ENCODE peak calls at places on chromosomes 12 and 14, in six cellular contexts. H is AG09309, O is cardiac fibroblast, E is left lung, F is keratinocyte, U is cardiac muscle cell. I is an unnamed sample.

GRCh38 chr14:94476018-94476417 is at the start of gene SERPINA9:
- DNase-seq in H (no peak), O (no peak), E (no peak), F (no peak), U (no peak), I (no peak)

GRCh38 chr12:49744363-49744885 is 3.1 kb downstream of the TMBIM6 start:
- DNase-seq in H (no peak), O (no peak), E (no peak), F (no peak), U (no peak), I (no peak)

GRCh38 chr14:100807496-100807895 is 18.4 kb upstream of the MEG3 start:
- DNase-seq in H (no peak), O (no peak), E (no peak), F (no peak), U (no peak), I (no peak)

GRCh38 chr14:65704412-65704811 is 291.9 kb downstream of the FUT8 start:
- DNase-seq in H (peak), O (peak), E (no peak), F (no peak), U (peak), I (peak)

GRCh38 chr12:107225626-107226025 is 132.3 kb upstream of the CRY1 start:
- DNase-seq in H (no peak), O (peak), E (no peak), F (no peak), U (peak), I (no peak)

GRCh38 chr14:69612014-69612758 is 790 bp downstream of the SUSD6 start:
- DNase-seq in H (no peak), O (peak), E (peak), F (no peak), U (peak), I (no peak)

GRCh38 chr14:81401420-81402122 is 1.4 kb upstream of the STON2 start:
- DNase-seq in H (peak), O (peak), E (no peak), F (peak), U (peak), I (peak)

GRCh38 chr12:26680724-26681455 is 152.1 kb downstream of the ITPR2 start:
- DNase-seq in H (no peak), O (peak), E (no peak), F (no peak), U (peak), I (peak)

GRCh38 chr12:93245543-93245942 is 132.2 kb upstream of the NUDT4 start:
- DNase-seq in H (no peak), O (no peak), E (no peak), F (no peak), U (no peak), I (no peak)

GRCh38 chr12:83016226-83016835 is 329.6 kb downstream of the TMTC2 start:
- DNase-seq in H (peak), O (peak), E (no peak), F (peak), U (peak), I (peak)

GRCh38 chr12:2244013-2244861 is 191.4 kb downstream of the CACNA1C start:
- DNase-seq in H (peak), O (peak), E (no peak), F (no peak), U (peak), I (peak)

GRCh38 chr12:41932470-41932991 is 212.1 kb downstream of the GXYLT1 start:
- DNase-seq in H (no peak), O (peak), E (peak), F (no peak), U (peak), I (no peak)

GRCh38 chr12:94282675-94283074 is 134.3 kb downstream of the PLXNC1 start:
- DNase-seq in H (no peak), O (no peak), E (peak), F (no peak), U (peak), I (no peak)

GRCh38 chr12:95282266-95282665 is 64.7 kb downstream of the VEZT start:
- DNase-seq in H (no peak), O (peak), E (no peak), F (no peak), U (peak), I (no peak)

GRCh38 chr14:89477391-89477790 is 60.4 kb upstream of the FOXN3 start:
- DNase-seq in H (no peak), O (no peak), E (no peak), F (no peak), U (no peak), I (no peak)

GRCh38 chr12:113537751-113538087 is 66.0 kb upstream of the LHX5 start:
- DNase-seq in H (no peak), O (peak), E (no peak), F (peak), U (no peak), I (no peak)

GRCh38 chr14:68636597-68636996 is 156.3 kb downstream of the ZFP36L1 start:
- DNase-seq in H (no peak), O (no peak), E (no peak), F (no peak), U (no peak), I (no peak)

GRCh38 chr12:130922584-130922983 is 31.1 kb upstream of the ADGRD1 start:
- DNase-seq in H (no peak), O (no peak), E (no peak), F (no peak), U (no peak), I (no peak)

GRCh38 chr14:24317141-24317927 is 6.0 kb downstream of the LTB4R start:
- DNase-seq in H (no peak), O (peak), E (no peak), F (no peak), U (peak), I (no peak)

GRCh38 chr12:27236498-27236897 is 7.6 kb upstream of the STK38L start:
- DNase-seq in H (no peak), O (peak), E (no peak), F (no peak), U (peak), I (no peak)

GRCh38 chr12:77220586-77220985 is 155.2 kb upstream of the E2F7 start:
- DNase-seq in H (no peak), O (no peak), E (no peak), F (no peak), U (peak), I (no peak)

GRCh38 chr12:51863921-51864700 is 15.6 kb upstream of the FIGNL2 start:
- DNase-seq in H (no peak), O (no peak), E (no peak), F (no peak), U (peak), I (no peak)

GRCh38 chr14:100076630-100077029 is 11.4 kb downstream of the EVL start:
- DNase-seq in H (peak), O (peak), E (peak), F (no peak), U (peak), I (no peak)

GRCh38 chr12:63782466-63782865 is 2.8 kb downstream of the RXYLT1 start:
- DNase-seq in H (no peak), O (no peak), E (no peak), F (no peak), U (no peak), I (no peak)

GRCh38 chr12:27841392-27841882 is 61.4 kb upstream of the MANSC4 start:
- DNase-seq in H (peak), O (peak), E (no peak), F (no peak), U (peak), I (no peak)

GRCh38 chr12:26062566-26062965 is 62.3 kb downstream of the BHLHE41 start:
- DNase-seq in H (peak), O (peak), E (no peak), F (no peak), U (peak), I (peak)

GRCh38 chr12:132399092-132400010 is 70.0 kb upstream of the GALNT9 start:
- DNase-seq in H (no peak), O (no peak), E (peak), F (no peak), U (no peak), I (no peak)

GRCh38 chr12:81297606-81298005 is 219.7 kb downstream of the ACSS3 start:
- DNase-seq in H (no peak), O (no peak), E (no peak), F (no peak), U (no peak), I (no peak)

GRCh38 chr12:50188280-50188781 is 21.2 kb upstream of the CERS5 start:
- DNase-seq in H (no peak), O (peak), E (no peak), F (no peak), U (peak), I (no peak)

GRCh38 chr12:1566449-1567135 is 27.8 kb downstream of the FBXL14 start:
- DNase-seq in H (no peak), O (no peak), E (no peak), F (no peak), U (no peak), I (no peak)

DNA sequence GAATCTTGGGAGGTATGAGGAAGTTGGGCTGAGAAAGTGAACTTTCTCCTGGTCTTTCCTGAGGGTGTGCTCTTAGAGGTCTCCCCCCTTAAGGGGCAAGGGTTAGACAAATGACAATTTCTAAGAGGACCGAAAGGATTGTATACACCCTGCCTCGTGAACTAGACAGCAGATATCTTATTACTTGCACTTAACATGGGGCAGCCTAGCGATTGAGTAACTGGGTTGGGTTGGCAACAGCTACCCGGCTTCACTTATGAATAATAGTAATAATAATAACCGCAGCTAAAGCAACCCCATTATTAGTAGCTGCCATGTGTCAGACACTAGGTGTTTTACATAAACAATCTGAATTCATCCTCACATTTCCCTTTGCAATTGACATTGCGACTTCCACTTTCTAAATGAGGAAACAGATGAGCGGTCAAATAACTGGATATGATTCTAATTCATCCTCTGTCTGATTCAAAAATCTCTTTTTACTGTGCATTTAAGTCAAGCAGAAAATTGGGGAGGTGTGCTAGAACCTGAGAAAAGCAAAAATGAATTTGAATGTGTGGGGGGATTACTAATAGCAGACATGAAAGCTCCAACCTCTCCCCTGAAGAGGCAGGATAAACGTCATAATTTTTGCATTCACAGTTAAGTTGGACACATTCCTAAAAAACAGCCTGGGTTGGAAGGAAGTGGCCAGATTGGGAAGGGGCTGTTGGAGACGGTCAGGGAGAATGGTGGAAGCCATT is 12.9 kb downstream of the EMP1 start:
- DNase-seq in H (no peak), O (peak), E (no peak), F (no peak), U (peak), I (no peak)
- H3K4me3 ChIP-seq in H (no peak), O (no peak), E (no peak), F (no peak), U (no peak), I (no peak)

GRCh38 chr14:38730420-38730819 is 372.6 kb downstream of the SEC23A start:
- DNase-seq in H (no peak), O (no peak), E (no peak), F (no peak), U (no peak), I (no peak)
- TF ChIP-seq CTCF in H (no peak), O (no peak), E (no peak), F (no peak), U (no peak), I (no peak)

GRCh38 chr12:101647711-101648110 is 49.7 kb upstream of the CHPT1 start:
- DNase-seq in H (no peak), O (no peak), E (no peak), F (no peak), U (no peak), I (no peak)

GRCh38 chr12:101648195-101648594 is 49.2 kb upstream of the CHPT1 start:
- DNase-seq in H (no peak), O (no peak), E (no peak), F (no peak), U (no peak), I (no peak)

GRCh38 chr12:101637936-101638335 is 43.2 kb downstream of the MYBPC1 start:
- DNase-seq in H (no peak), O (no peak), E (no peak), F (no peak), U (no peak), I (no peak)

GRCh38 chr12:101642115-101643067 is 47.6 kb downstream of the MYBPC1 start:
- DNase-seq in H (no peak), O (no peak), E (peak), F (no peak), U (no peak), I (no peak)
- H3K4me3 ChIP-seq in H (no peak), O (no peak), E (no peak), F (peak), U (peak), I (no peak)

GRCh38 chr12:73057428-73057827 is 785.3 kb downstream of the TRHDE start:
- DNase-seq in H (no peak), O (no peak), E (no peak), F (no peak), U (no peak), I (no peak)
- TF ChIP-seq CTCF in H (no peak), O (no peak), E (no peak), F (no peak), U (no peak), I (no peak)

DNA sequence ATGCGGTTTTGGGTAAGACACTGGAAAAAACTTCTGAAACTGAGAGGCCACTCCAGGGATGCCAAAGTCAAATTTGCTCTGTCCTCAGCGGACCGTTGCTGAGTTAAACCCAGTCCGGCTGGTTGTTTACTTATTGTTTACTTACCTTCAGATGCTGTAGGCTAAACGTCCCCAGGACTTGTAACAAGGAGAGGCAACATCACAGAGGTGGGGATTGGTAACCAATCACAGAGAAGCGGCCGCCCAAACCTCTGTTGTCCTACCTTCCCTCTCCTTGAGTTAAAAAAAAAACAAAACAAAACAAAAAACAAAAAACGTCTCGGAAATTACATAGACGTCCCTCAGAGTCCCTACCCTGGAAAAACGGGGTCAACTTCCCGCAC is 380 bp downstream of the ANO2 start:
- DNase-seq in H (no peak), O (no peak), E (no peak), F (no peak), U (peak), I (no peak)
- H3K4me3 ChIP-seq in H (peak), O (peak), E (peak), F (peak), U (peak), I (peak)

DNA sequence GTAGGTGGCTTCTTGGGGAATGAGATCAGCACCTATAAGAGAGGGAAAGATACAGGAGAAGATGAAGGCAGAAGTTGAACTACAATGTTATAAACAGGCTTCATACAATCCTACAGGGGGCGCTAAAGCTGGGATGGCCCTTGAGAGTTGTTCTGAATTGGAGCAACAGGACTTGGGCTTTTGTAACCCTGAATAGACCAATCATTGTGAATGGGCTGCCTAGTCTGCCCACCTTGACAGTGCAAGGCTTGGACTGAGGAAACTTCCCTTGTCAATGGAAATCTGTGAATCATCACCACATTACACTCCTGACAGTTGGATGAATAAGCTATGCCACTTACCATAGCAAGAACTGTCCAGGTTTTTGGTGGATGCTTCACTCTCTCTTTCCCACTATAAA is 306.1 kb downstream of the KCNC2 start:
- DNase-seq in H (no peak), O (no peak), E (no peak), F (peak), U (no peak), I (no peak)
- TF ChIP-seq CTCF in H (no peak), O (no peak), E (no peak), F (peak), U (no peak), I (peak)

GRCh38 chr12:89693639-89694202 is 14.9 kb downstream of the ATP2B1 start:
- DNase-seq in H (no peak), O (no peak), E (no peak), F (no peak), U (no peak), I (no peak)

GRCh38 chr12:89694542-89694941 is 14.1 kb downstream of the ATP2B1 start:
- DNase-seq in H (no peak), O (no peak), E (no peak), F (no peak), U (no peak), I (no peak)

GRCh38 chr12:89695100-89695499 is 13.5 kb downstream of the ATP2B1 start:
- DNase-seq in H (no peak), O (peak), E (no peak), F (no peak), U (peak), I (peak)

GRCh38 chr12:89690925-89691324 is 17.7 kb downstream of the ATP2B1 start:
- DNase-seq in H (no peak), O (peak), E (no peak), F (no peak), U (no peak), I (no peak)

DNA sequence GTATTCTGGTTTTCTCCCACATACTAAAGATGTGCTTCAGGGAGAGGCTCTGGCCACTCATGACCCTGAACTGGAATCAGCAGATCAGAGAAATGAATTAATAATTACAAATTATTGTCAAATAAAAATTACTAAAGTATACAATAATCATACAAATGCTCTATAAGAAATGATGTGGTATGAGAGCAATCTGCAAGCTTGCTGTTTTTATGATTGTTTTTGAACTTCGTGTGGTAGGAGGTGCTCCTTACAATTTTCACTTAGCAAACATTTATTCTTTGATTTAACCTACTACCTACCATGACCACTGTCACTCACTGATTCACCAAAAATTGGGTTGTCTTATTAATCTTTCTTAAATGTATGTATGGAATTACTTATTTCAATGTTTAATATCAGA is 16.2 kb downstream of the ATP2B1 start:
- DNase-seq in H (no peak), O (no peak), E (no peak), F (no peak), U (no peak), I (no peak)
- H3K4me3 ChIP-seq in H (no peak), O (no peak), E (no peak), F (no peak), U (no peak), I (no peak)

GRCh38 chr14:36646664-36647416 is 14.8 kb upstream of the PAX9 start:
- DNase-seq in H (no peak), O (no peak), E (no peak), F (no peak), U (no peak), I (no peak)
- TF ChIP-seq CTCF in H (peak), O (no peak), E (no peak), F (peak), U (no peak), I (no peak)

DNA sequence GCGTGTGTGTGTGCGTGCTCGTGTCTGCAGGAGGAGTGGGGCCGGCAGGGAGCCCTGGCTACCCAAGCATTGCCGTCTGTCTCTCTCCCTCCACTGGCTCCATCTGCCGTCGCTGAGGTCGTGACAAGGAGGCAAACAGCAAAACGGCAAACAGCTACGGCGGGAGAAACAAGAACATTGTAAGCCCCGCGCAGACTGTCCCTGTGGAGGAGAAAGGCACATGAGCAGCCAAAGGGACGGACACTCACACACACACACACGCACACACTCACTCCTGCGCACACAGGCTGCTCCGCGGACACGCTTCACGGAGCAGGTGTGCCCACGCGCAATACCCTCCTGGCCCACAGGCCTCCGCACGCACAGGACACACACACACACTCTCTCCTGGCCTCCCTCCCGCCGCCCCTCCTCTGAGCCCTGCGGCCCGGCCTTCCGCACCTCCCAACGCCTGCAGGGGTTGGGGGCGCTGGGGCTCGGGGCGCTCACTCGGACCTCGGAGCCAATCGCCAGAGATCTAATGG is 905 bp downstream of the CISTR start:
- DNase-seq in H (no peak), O (peak), E (no peak), F (no peak), U (no peak), I (no peak)
- H3K4me3 ChIP-seq in H (peak), O (no peak), E (peak), F (peak), U (peak), I (peak)